ENCODE peak calls at places on chromosomes 2 and 18, in nine cellular contexts. One of them, this sample, is unnamed.

GRCh38 chr2:46163804-46164569 is 133.2 kb upstream of the EPAS1 start:
- DNase-seq in GM12878: no peak
- DNase-seq in A549: peak
- DNase-seq in HepG2: no peak
- DNase-seq in K562: no peak
- DNase-seq in HCT116: no peak
- DNase-seq in Panc1: no peak
- DNase-seq in HL-60: no peak
- DNase-seq in SK-N-SH: no peak
- DNase-seq in this sample: no peak

GRCh38 chr2:74979844-74980243 is 21.4 kb downstream of the POLE4 start:
- DNase-seq in GM12878: no peak
- DNase-seq in A549: no peak
- DNase-seq in HepG2: no peak
- DNase-seq in K562: no peak
- DNase-seq in HCT116: no peak
- DNase-seq in Panc1: no peak
- DNase-seq in HL-60: peak
- DNase-seq in SK-N-SH: no peak
- DNase-seq in this sample: no peak

GRCh38 chr2:217887841-217888665 is 114.7 kb downstream of the TNS1 start:
- DNase-seq in GM12878: no peak
- DNase-seq in A549: no peak
- DNase-seq in HepG2: no peak
- DNase-seq in K562: peak
- DNase-seq in HCT116: no peak
- DNase-seq in Panc1: no peak
- DNase-seq in HL-60: no peak
- DNase-seq in SK-N-SH: peak
- DNase-seq in this sample: no peak

GRCh38 chr2:55861733-55862132 is 61.8 kb downstream of the EFEMP1 start:
- DNase-seq in GM12878: no peak
- DNase-seq in A549: no peak
- DNase-seq in HepG2: no peak
- DNase-seq in K562: no peak
- DNase-seq in HCT116: no peak
- DNase-seq in Panc1: no peak
- DNase-seq in HL-60: no peak
- DNase-seq in SK-N-SH: no peak
- DNase-seq in this sample: no peak

GRCh38 chr2:66110071-66110470 is 324.9 kb upstream of the MEIS1 start:
- DNase-seq in GM12878: no peak
- DNase-seq in A549: no peak
- DNase-seq in HepG2: no peak
- DNase-seq in K562: no peak
- DNase-seq in HCT116: no peak
- DNase-seq in Panc1: no peak
- DNase-seq in HL-60: no peak
- DNase-seq in SK-N-SH: no peak
- DNase-seq in this sample: no peak

GRCh38 chr2:8251291-8251690 is 430.6 kb upstream of the ID2 start:
- DNase-seq in GM12878: no peak
- DNase-seq in A549: no peak
- DNase-seq in HepG2: no peak
- DNase-seq in K562: no peak
- DNase-seq in HCT116: no peak
- DNase-seq in Panc1: no peak
- DNase-seq in HL-60: peak
- DNase-seq in SK-N-SH: no peak
- DNase-seq in this sample: no peak

GRCh38 chr2:55311444-55311870 is 42.4 kb upstream of the MTIF2 start:
- DNase-seq in GM12878: peak
- DNase-seq in A549: peak
- DNase-seq in HepG2: no peak
- DNase-seq in K562: peak
- DNase-seq in HCT116: no peak
- DNase-seq in Panc1: no peak
- DNase-seq in HL-60: no peak
- DNase-seq in SK-N-SH: no peak
- DNase-seq in this sample: peak

GRCh38 chr2:233832869-233833812 is 21.2 kb downstream of the HJURP start:
- DNase-seq in GM12878: no peak
- DNase-seq in A549: peak
- DNase-seq in HepG2: peak
- DNase-seq in K562: no peak
- DNase-seq in HCT116: peak
- DNase-seq in Panc1: no peak
- DNase-seq in HL-60: no peak
- DNase-seq in SK-N-SH: peak
- DNase-seq in this sample: peak

GRCh38 chr2:47494267-47495130 is 91.5 kb downstream of the MSH2 start:
- DNase-seq in GM12878: no peak
- DNase-seq in A549: no peak
- DNase-seq in HepG2: no peak
- DNase-seq in K562: no peak
- DNase-seq in HCT116: no peak
- DNase-seq in Panc1: no peak
- DNase-seq in HL-60: no peak
- DNase-seq in SK-N-SH: no peak
- DNase-seq in this sample: no peak

GRCh38 chr2:143433158-143433557 is 303.9 kb downstream of the ARHGAP15 start:
- DNase-seq in GM12878: no peak
- DNase-seq in A549: no peak
- DNase-seq in HepG2: no peak
- DNase-seq in K562: no peak
- DNase-seq in HCT116: no peak
- DNase-seq in Panc1: no peak
- DNase-seq in HL-60: no peak
- DNase-seq in SK-N-SH: peak
- DNase-seq in this sample: peak

GRCh38 chr2:239927424-239927981 is 97.6 kb downstream of the NDUFA10 start:
- DNase-seq in GM12878: no peak
- DNase-seq in A549: peak
- DNase-seq in HepG2: peak
- DNase-seq in K562: peak
- DNase-seq in HCT116: peak
- DNase-seq in Panc1: peak
- DNase-seq in HL-60: no peak
- DNase-seq in SK-N-SH: no peak
- DNase-seq in this sample: no peak

GRCh38 chr2:202104286-202104870 is 31.3 kb downstream of the KIAA2012 start:
- DNase-seq in GM12878: peak
- DNase-seq in A549: peak
- DNase-seq in HepG2: peak
- DNase-seq in K562: peak
- DNase-seq in HCT116: peak
- DNase-seq in Panc1: peak
- DNase-seq in HL-60: peak
- DNase-seq in SK-N-SH: peak
- DNase-seq in this sample: peak

GRCh38 chr18:3147935-3148554 is 71.7 kb downstream of the MYOM1 start:
- DNase-seq in GM12878: no peak
- DNase-seq in A549: no peak
- DNase-seq in HepG2: no peak
- DNase-seq in K562: no peak
- DNase-seq in HCT116: no peak
- DNase-seq in Panc1: no peak
- DNase-seq in HL-60: no peak
- DNase-seq in SK-N-SH: no peak
- DNase-seq in this sample: no peak

GRCh38 chr2:112147382-112147781 is 9.2 kb downstream of the FBLN7 start:
- DNase-seq in GM12878: no peak
- DNase-seq in A549: no peak
- DNase-seq in HepG2: no peak
- DNase-seq in K562: no peak
- DNase-seq in HCT116: no peak
- DNase-seq in Panc1: no peak
- DNase-seq in HL-60: no peak
- DNase-seq in SK-N-SH: no peak
- DNase-seq in this sample: no peak
- TF ChIP-seq REST in GM12878: no peak
- TF ChIP-seq REST in A549: no peak
- TF ChIP-seq REST in HepG2: no peak
- TF ChIP-seq REST in K562: no peak
- TF ChIP-seq REST in HCT116: no peak
- TF ChIP-seq REST in Panc1: no peak
- TF ChIP-seq REST in HL-60: no peak
- TF ChIP-seq REST in SK-N-SH: no peak
- TF ChIP-seq REST in this sample: no peak

DNA sequence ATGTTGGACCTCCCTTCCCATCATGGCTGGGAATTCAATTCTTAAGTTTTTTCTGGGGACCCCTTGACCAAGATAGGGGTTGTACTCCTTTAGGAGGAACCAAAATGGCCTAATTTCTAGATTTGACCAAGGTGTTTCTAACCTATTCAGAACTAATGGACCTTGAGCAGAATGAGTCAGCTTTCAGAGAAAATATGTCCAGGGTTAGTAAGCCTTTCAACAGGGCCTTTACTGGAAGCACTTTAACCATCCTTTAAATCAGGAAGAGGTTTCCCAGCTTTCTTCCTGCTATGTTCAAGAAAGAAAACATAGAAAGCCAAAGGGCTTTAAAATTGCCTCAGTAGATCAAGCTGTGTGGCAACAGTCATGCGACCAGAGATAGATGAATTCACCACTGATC is 1184.9 kb upstream of the ACVR2A start:
- DNase-seq in GM12878: no peak
- DNase-seq in A549: no peak
- DNase-seq in HepG2: no peak
- DNase-seq in K562: no peak
- DNase-seq in HCT116: no peak
- DNase-seq in Panc1: no peak
- DNase-seq in HL-60: no peak
- DNase-seq in SK-N-SH: no peak
- DNase-seq in this sample: no peak
- TF ChIP-seq REST in GM12878: no peak
- TF ChIP-seq REST in A549: no peak
- TF ChIP-seq REST in HepG2: no peak
- TF ChIP-seq REST in K562: no peak
- TF ChIP-seq REST in HCT116: no peak
- TF ChIP-seq REST in Panc1: no peak
- TF ChIP-seq REST in HL-60: no peak
- TF ChIP-seq REST in SK-N-SH: no peak
- TF ChIP-seq REST in this sample: no peak

GRCh38 chr18:8084160-8084559 is 517.0 kb downstream of the PTPRM start:
- DNase-seq in GM12878: no peak
- DNase-seq in A549: peak
- DNase-seq in HepG2: peak
- DNase-seq in K562: peak
- DNase-seq in HCT116: peak
- DNase-seq in Panc1: no peak
- DNase-seq in HL-60: peak
- DNase-seq in SK-N-SH: peak
- DNase-seq in this sample: peak
- TF ChIP-seq REST in GM12878: no peak
- TF ChIP-seq REST in A549: no peak
- TF ChIP-seq REST in HepG2: no peak
- TF ChIP-seq REST in K562: no peak
- TF ChIP-seq REST in HCT116: no peak
- TF ChIP-seq REST in Panc1: no peak
- TF ChIP-seq REST in HL-60: no peak
- TF ChIP-seq REST in SK-N-SH: no peak
- TF ChIP-seq REST in this sample: no peak

GRCh38 chr18:24180048-24180447 is 41.2 kb downstream of the CABYR start:
- DNase-seq in GM12878: no peak
- DNase-seq in A549: no peak
- DNase-seq in HepG2: no peak
- DNase-seq in K562: no peak
- DNase-seq in HCT116: no peak
- DNase-seq in Panc1: no peak
- DNase-seq in HL-60: no peak
- DNase-seq in SK-N-SH: no peak
- DNase-seq in this sample: no peak

GRCh38 chr18:24181806-24182205 is 42.9 kb downstream of the CABYR start:
- DNase-seq in GM12878: no peak
- DNase-seq in A549: no peak
- DNase-seq in HepG2: no peak
- DNase-seq in K562: no peak
- DNase-seq in HCT116: no peak
- DNase-seq in Panc1: no peak
- DNase-seq in HL-60: no peak
- DNase-seq in SK-N-SH: no peak
- DNase-seq in this sample: no peak

GRCh38 chr18:24177499-24178133 is 38.8 kb downstream of the CABYR start:
- DNase-seq in GM12878: no peak
- DNase-seq in A549: no peak
- DNase-seq in HepG2: no peak
- DNase-seq in K562: no peak
- DNase-seq in HCT116: no peak
- DNase-seq in Panc1: no peak
- DNase-seq in HL-60: no peak
- DNase-seq in SK-N-SH: no peak
- DNase-seq in this sample: no peak

GRCh38 chr18:24173997-24174396 is 35.1 kb downstream of the CABYR start:
- DNase-seq in GM12878: no peak
- DNase-seq in A549: no peak
- DNase-seq in HepG2: no peak
- DNase-seq in K562: no peak
- DNase-seq in HCT116: no peak
- DNase-seq in Panc1: no peak
- DNase-seq in HL-60: no peak
- DNase-seq in SK-N-SH: no peak
- DNase-seq in this sample: no peak

DNA sequence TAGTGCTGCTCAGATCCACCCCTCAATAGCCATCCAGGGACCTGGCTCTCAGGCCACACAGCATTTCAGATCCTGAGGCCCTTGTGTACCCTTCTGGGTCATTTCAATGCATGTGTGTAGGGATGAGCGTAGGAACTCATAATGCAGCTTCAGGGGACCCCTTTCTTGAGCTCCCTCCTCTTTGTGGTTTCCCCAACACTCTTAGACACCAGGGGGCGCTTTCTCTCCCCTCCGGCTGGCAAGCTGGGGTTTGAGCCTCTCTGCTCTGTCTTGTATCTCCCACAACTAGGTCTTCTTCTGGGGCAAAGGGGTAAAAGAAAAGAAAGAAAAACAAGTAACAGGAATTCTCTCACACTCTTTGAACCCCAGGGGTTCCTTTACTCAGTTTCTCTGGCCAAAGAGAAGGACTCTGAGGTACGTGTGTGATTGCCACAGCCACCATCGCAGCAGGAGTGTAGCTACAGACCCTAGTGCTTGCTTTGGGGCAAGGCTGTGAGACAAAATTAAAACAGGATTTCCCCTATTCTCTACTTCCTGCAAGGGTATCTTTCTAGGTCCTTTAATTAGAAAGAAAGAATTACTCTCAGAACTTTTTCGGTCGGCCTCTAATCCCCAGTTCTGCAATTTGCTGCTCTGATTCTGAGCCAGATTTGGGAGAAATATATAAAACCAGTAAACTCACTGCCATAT is 38.0 kb downstream of the CABYR start:
- DNase-seq in GM12878: peak
- DNase-seq in A549: peak
- DNase-seq in HepG2: peak
- DNase-seq in K562: peak
- DNase-seq in HCT116: peak
- DNase-seq in Panc1: no peak
- DNase-seq in HL-60: peak
- DNase-seq in SK-N-SH: peak
- DNase-seq in this sample: peak
- TF ChIP-seq REST in GM12878: no peak
- TF ChIP-seq REST in A549: no peak
- TF ChIP-seq REST in HepG2: no peak
- TF ChIP-seq REST in K562: no peak
- TF ChIP-seq REST in HCT116: no peak
- TF ChIP-seq REST in Panc1: no peak
- TF ChIP-seq REST in HL-60: no peak
- TF ChIP-seq REST in SK-N-SH: no peak
- TF ChIP-seq REST in this sample: no peak

This sample was measured in GM23338.